ENCODE peak calls at places on chromosomes 4 and X, in eight cellular contexts. One of them, this sample, is unnamed.

GRCh38 chr4:27084685-27085356 is 224.2 kb downstream of the STIM2 start:
- DNase-seq in heart left ventricle: peak
- DNase-seq in uterus: peak
- DNase-seq in esophagus muscularis mucosa: no peak
- DNase-seq in sigmoid colon: no peak
- DNase-seq in Peyer's patch: peak
- DNase-seq in stomach: peak
- DNase-seq in tibial nerve: no peak
- DNase-seq in this sample: peak

GRCh38 chr4:37685726-37686372 is 327 bp downstream of the RELL1 start:
- DNase-seq in tibial nerve: peak
- DNase-seq in esophagus muscularis mucosa: peak
- DNase-seq in stomach: peak
- DNase-seq in uterus: no peak
- DNase-seq in Peyer's patch: peak
- DNase-seq in sigmoid colon: peak
- DNase-seq in heart left ventricle: no peak
- DNase-seq in this sample: peak

GRCh38 chr4:71231753-71232420 is 106.9 kb upstream of the SLC4A4 start:
- DNase-seq in tibial nerve: no peak
- DNase-seq in heart left ventricle: no peak
- DNase-seq in stomach: no peak
- DNase-seq in sigmoid colon: no peak
- DNase-seq in uterus: no peak
- DNase-seq in Peyer's patch: no peak
- DNase-seq in esophagus muscularis mucosa: no peak
- DNase-seq in this sample: no peak

GRCh38 chr4:3760833-3761232 is 5.4 kb upstream of the ADRA2C start:
- DNase-seq in sigmoid colon: no peak
- DNase-seq in uterus: no peak
- DNase-seq in tibial nerve: no peak
- DNase-seq in Peyer's patch: no peak
- DNase-seq in heart left ventricle: no peak
- DNase-seq in stomach: no peak
- DNase-seq in esophagus muscularis mucosa: no peak
- DNase-seq in this sample: no peak

GRCh38 chr4:149836546-149836945 is 20.9 kb upstream of the IQCM start:
- DNase-seq in tibial nerve: no peak
- DNase-seq in uterus: no peak
- DNase-seq in heart left ventricle: no peak
- DNase-seq in esophagus muscularis mucosa: no peak
- DNase-seq in Peyer's patch: no peak
- DNase-seq in stomach: no peak
- DNase-seq in sigmoid colon: no peak
- DNase-seq in this sample: no peak

GRCh38 chr4:152784490-152785195 is 4.9 kb downstream of the ARFIP1 start:
- DNase-seq in esophagus muscularis mucosa: no peak
- DNase-seq in heart left ventricle: no peak
- DNase-seq in stomach: no peak
- DNase-seq in sigmoid colon: no peak
- DNase-seq in uterus: no peak
- DNase-seq in tibial nerve: no peak
- DNase-seq in Peyer's patch: no peak
- DNase-seq in this sample: no peak

GRCh38 chr4:6889736-6890324 is 19.8 kb upstream of the TBC1D14 start:
- DNase-seq in sigmoid colon: peak
- DNase-seq in heart left ventricle: no peak
- DNase-seq in uterus: no peak
- DNase-seq in stomach: peak
- DNase-seq in Peyer's patch: no peak
- DNase-seq in esophagus muscularis mucosa: no peak
- DNase-seq in tibial nerve: no peak
- DNase-seq in this sample: no peak

GRCh38 chr4:38189445-38189844 is 229.2 kb downstream of the PTTG2 start:
- DNase-seq in stomach: no peak
- DNase-seq in tibial nerve: no peak
- DNase-seq in uterus: no peak
- DNase-seq in Peyer's patch: no peak
- DNase-seq in esophagus muscularis mucosa: no peak
- DNase-seq in heart left ventricle: no peak
- DNase-seq in sigmoid colon: no peak
- DNase-seq in this sample: no peak

GRCh38 chr4:26788341-26788733 is 72.3 kb upstream of the STIM2 start:
- DNase-seq in Peyer's patch: no peak
- DNase-seq in tibial nerve: no peak
- DNase-seq in sigmoid colon: no peak
- DNase-seq in uterus: no peak
- DNase-seq in esophagus muscularis mucosa: no peak
- DNase-seq in heart left ventricle: no peak
- DNase-seq in stomach: no peak
- DNase-seq in this sample: no peak

GRCh38 chr4:52783069-52783468 is 31.8 kb upstream of the ERVMER34-1 start:
- DNase-seq in uterus: no peak
- DNase-seq in heart left ventricle: no peak
- DNase-seq in sigmoid colon: no peak
- DNase-seq in esophagus muscularis mucosa: peak
- DNase-seq in Peyer's patch: no peak
- DNase-seq in tibial nerve: no peak
- DNase-seq in stomach: no peak
- DNase-seq in this sample: no peak

GRCh38 chr4:52780206-52780605 is 29.0 kb upstream of the ERVMER34-1 start:
- DNase-seq in esophagus muscularis mucosa: peak
- DNase-seq in uterus: no peak
- DNase-seq in heart left ventricle: peak
- DNase-seq in stomach: no peak
- DNase-seq in tibial nerve: no peak
- DNase-seq in Peyer's patch: no peak
- DNase-seq in sigmoid colon: no peak
- DNase-seq in this sample: no peak

GRCh38 chr4:52780627-52781354 is 29.6 kb upstream of the ERVMER34-1 start:
- DNase-seq in esophagus muscularis mucosa: peak
- DNase-seq in uterus: no peak
- DNase-seq in sigmoid colon: no peak
- DNase-seq in tibial nerve: no peak
- DNase-seq in stomach: no peak
- DNase-seq in Peyer's patch: no peak
- DNase-seq in heart left ventricle: no peak
- DNase-seq in this sample: no peak
- TF ChIP-seq POLR2A in esophagus muscularis mucosa: no peak
- TF ChIP-seq POLR2A in uterus: no peak
- TF ChIP-seq POLR2A in sigmoid colon: no peak
- TF ChIP-seq POLR2A in tibial nerve: no peak
- TF ChIP-seq POLR2A in stomach: no peak
- TF ChIP-seq POLR2A in Peyer's patch: no peak
- TF ChIP-seq POLR2A in heart left ventricle: no peak
- TF ChIP-seq POLR2A in this sample: no peak

DNA sequence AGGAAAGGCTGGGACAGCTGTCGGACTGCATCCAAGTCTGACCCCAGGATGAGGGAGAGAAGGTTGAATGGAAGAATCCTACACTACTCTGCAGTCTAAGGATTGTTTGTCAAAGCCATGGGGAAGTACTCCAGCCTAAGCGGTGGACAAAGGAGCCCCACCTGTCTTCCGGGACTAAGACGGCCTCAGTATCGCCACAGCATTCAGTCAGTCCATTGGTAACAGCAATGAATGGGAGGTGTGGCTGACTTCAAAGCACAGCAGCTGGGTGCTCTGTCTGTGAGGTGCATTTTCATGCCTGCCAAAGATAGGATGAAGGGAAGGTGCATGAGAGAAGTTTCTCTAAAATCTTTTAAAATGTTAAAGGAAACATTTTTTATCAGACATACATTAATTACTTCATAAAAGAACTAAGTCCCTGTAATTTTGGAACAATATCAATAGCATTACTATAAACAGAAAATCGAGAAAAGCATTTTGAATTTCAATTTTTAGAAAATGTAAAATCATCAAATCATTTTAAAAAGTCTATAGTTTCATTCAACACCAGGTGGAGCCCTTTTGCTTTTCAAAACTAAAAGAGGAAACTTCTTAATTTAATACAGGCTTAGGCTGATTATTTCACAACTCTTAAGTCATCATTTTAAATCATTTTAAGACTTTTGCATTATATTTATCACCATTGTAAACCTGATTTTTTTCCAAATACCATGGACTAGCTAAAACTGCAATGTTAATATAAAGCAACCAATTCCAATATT is 27.6 kb upstream of the INTU start:
- DNase-seq in sigmoid colon: no peak
- DNase-seq in Peyer's patch: no peak
- DNase-seq in tibial nerve: no peak
- DNase-seq in esophagus muscularis mucosa: no peak
- DNase-seq in stomach: no peak
- DNase-seq in heart left ventricle: no peak
- DNase-seq in uterus: no peak
- DNase-seq in this sample: no peak
- TF ChIP-seq CTCF in sigmoid colon: no peak
- TF ChIP-seq CTCF in Peyer's patch: peak
- TF ChIP-seq CTCF in tibial nerve: peak
- TF ChIP-seq CTCF in esophagus muscularis mucosa: peak
- TF ChIP-seq CTCF in stomach: no peak
- TF ChIP-seq CTCF in heart left ventricle: peak
- TF ChIP-seq CTCF in uterus: peak
- TF ChIP-seq CTCF in this sample: peak

DNA sequence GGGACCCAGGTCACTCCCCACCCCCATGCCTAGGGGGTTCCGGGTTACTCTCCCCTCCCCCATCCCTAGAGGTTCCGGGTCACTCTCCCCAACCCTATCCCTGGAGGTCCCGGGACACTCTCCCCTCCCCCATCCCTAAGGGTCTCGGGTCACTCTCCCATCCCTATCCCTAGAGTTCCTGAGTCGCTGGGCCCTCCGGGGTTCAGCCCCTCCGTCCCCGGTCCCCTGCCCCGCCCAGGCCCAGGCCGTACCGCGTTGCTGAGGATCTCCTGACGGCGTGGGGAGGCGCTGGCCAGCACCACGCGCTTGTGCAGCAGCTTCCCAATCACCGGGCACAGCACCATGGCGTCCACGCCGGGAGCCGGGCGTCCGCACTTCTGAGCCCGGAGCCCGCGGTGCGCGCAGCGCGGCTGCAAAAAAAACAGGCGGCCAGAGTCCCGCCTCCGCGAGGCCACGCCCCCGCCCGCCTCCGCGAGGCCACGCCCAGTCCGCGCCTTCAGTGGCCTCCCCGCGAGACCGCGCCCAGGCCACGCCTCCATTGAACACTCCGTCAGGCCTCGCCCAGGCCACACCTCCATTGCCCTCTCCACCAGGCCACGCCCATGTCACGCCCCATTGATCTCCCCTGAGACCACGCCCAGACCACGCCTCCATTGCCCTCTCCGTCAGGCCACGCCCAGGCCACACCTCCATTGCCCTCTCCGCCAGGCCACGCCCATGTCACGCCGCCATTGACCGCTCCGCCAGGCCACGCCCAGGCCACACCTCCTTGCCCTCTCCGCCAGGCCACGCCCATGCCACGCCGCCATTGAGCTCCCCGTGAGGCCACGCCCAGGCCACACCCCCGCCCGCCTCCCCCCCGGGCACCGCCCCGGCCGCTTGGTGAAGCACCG is at the start of gene ASMTL:
- DNase-seq in uterus: peak
- DNase-seq in esophagus muscularis mucosa: peak
- DNase-seq in stomach: peak
- DNase-seq in tibial nerve: peak
- DNase-seq in Peyer's patch: peak
- DNase-seq in sigmoid colon: peak
- DNase-seq in heart left ventricle: peak
- DNase-seq in this sample: peak
- TF ChIP-seq POLR2A in uterus: peak
- TF ChIP-seq POLR2A in esophagus muscularis mucosa: no peak
- TF ChIP-seq POLR2A in stomach: no peak
- TF ChIP-seq POLR2A in tibial nerve: peak
- TF ChIP-seq POLR2A in Peyer's patch: peak
- TF ChIP-seq POLR2A in sigmoid colon: peak
- TF ChIP-seq POLR2A in heart left ventricle: peak
- TF ChIP-seq POLR2A in this sample: peak

GRCh38 chr4:143771269-143771668 is 70.8 kb upstream of the FREM3 start:
- DNase-seq in sigmoid colon: no peak
- DNase-seq in uterus: no peak
- DNase-seq in esophagus muscularis mucosa: no peak
- DNase-seq in heart left ventricle: no peak
- DNase-seq in stomach: no peak
- DNase-seq in tibial nerve: no peak
- DNase-seq in Peyer's patch: no peak
- DNase-seq in this sample: no peak

DNA sequence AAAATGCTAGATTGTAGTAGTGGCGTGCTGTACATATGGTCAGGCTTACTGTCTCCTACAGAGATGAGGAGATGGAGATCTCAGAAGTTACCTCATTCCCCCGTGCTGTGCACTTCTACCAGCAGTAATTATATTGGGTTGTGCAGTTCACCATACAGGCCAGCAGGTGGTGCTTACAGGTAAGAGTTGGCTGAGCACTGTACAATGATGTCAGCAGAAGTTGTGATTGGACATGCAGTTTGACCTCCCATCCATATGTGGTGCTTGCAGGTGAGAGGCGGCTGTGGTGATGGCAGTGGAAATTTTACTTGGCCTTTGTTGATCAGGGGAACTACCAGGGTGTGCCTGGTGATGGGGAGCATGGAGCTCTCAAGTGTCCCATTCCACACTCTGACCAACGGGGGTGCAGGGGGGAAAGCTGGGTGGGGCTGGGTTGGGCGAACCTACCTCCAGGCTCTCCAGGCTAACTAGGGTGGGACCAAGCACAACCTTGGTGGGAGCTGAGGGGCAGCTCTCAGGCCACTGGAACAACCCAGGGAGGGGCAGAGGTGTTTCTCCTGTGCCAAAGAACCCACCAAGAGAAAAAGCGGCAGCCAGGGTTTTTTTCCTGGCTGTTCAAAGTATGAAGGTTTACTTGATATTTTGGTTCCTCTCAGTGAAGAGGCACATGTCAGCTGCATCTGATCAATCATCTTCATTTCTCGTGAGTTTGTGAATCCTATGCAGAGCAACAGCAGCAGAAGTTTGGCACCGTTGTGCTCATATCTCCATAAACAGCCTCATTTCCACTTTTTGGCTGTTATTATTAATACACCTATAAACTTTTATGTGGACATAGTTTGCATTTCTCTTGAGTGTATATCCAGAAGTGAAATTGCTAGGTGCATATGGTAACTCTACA is 73.8 kb upstream of the FREM3 start:
- DNase-seq in uterus: no peak
- DNase-seq in Peyer's patch: peak
- DNase-seq in esophagus muscularis mucosa: no peak
- DNase-seq in tibial nerve: peak
- DNase-seq in heart left ventricle: no peak
- DNase-seq in sigmoid colon: no peak
- DNase-seq in stomach: peak
- DNase-seq in this sample: peak
- TF ChIP-seq CTCF in uterus: no peak
- TF ChIP-seq CTCF in Peyer's patch: peak
- TF ChIP-seq CTCF in esophagus muscularis mucosa: peak
- TF ChIP-seq CTCF in tibial nerve: peak
- TF ChIP-seq CTCF in heart left ventricle: peak
- TF ChIP-seq CTCF in sigmoid colon: peak
- TF ChIP-seq CTCF in stomach: peak
- TF ChIP-seq CTCF in this sample: no peak

GRCh38 chr4:1718095-1718850 is 2.9 kb downstream of the TMEM129 start:
- DNase-seq in sigmoid colon: no peak
- DNase-seq in uterus: no peak
- DNase-seq in heart left ventricle: no peak
- DNase-seq in tibial nerve: no peak
- DNase-seq in stomach: peak
- DNase-seq in esophagus muscularis mucosa: no peak
- DNase-seq in Peyer's patch: peak
- DNase-seq in this sample: peak
- TF ChIP-seq POLR2A in sigmoid colon: no peak
- TF ChIP-seq POLR2A in uterus: no peak
- TF ChIP-seq POLR2A in heart left ventricle: no peak
- TF ChIP-seq POLR2A in tibial nerve: no peak
- TF ChIP-seq POLR2A in stomach: no peak
- TF ChIP-seq POLR2A in esophagus muscularis mucosa: no peak
- TF ChIP-seq POLR2A in Peyer's patch: no peak
- TF ChIP-seq POLR2A in this sample: peak